ENCODE peak calls at places on chromosomes 5 and 9, in four cellular contexts. S, H, F and T are unnamed samples.

GRCh38 chr9:125396799-125397198 is 135.2 kb downstream of the GAPVD1 start:
- DNase-seq in S (no peak), H (no peak), F (no peak), T (no peak)

GRCh38 chr9:36289836-36290435 is 31.7 kb upstream of the GNE start:
- DNase-seq in S (no peak), H (no peak), F (no peak), T (no peak)

GRCh38 chr9:134972140-134972539 is 54.4 kb upstream of the FCN1 start:
- DNase-seq in S (no peak), H (no peak), F (no peak), T (peak)

GRCh38 chr9:80649496-80649895 is 1039.9 kb downstream of the TLE1 start:
- DNase-seq in S (no peak), H (no peak), F (no peak), T (no peak)

GRCh38 chr5:74801197-74801596 is 34.1 kb downstream of the NSA2 start:
- DNase-seq in S (no peak), H (no peak), F (no peak), T (no peak)

GRCh38 chr9:108972626-108973209 is 38.5 kb downstream of the ABITRAM start:
- DNase-seq in S (no peak), H (no peak), F (no peak), T (no peak)

GRCh38 chr9:29514862-29515261 is 1941.6 kb upstream of the C9orf72 start:
- DNase-seq in S (no peak), H (no peak), F (no peak), T (no peak)

GRCh38 chr5:68424799-68425537 is 209.4 kb downstream of the PIK3R1 start:
- DNase-seq in S (peak), H (peak), F (peak), T (no peak)

GRCh38 chr9:87685871-87686519 is 39.9 kb upstream of the CTSL start:
- DNase-seq in S (no peak), H (no peak), F (peak), T (no peak)

GRCh38 chr9:71681708-71682268 is 86.5 kb downstream of the CEMIP2 start:
- DNase-seq in S (peak), H (no peak), F (no peak), T (no peak)

GRCh38 chr5:174312270-174312617 is 266.7 kb downstream of the NSG2 start:
- DNase-seq in S (no peak), H (no peak), F (no peak), T (no peak)

GRCh38 chr5:37951946-37952721 is 112.3 kb upstream of the GDNF start:
- DNase-seq in S (no peak), H (no peak), F (no peak), T (no peak)

GRCh38 chr5:8839361-8840055 is 706.4 kb downstream of the SEMA5A start:
- DNase-seq in S (no peak), H (no peak), F (no peak), T (no peak)

GRCh38 chr5:171386861-171387254 is 791 bp upstream of the NPM1 start:
- DNase-seq in S (no peak), H (no peak), F (no peak), T (peak)

GRCh38 chr5:157109744-157110143 is 900 bp upstream of the HAVCR2 start:
- DNase-seq in S (no peak), H (peak), F (peak), T (no peak)

GRCh38 chr9:109652112-109652511 is 127.9 kb upstream of the PALM2AKAP2 start:
- DNase-seq in S (peak), H (no peak), F (no peak), T (no peak)

GRCh38 chr9:127778280-127779135 is at the start of gene SH2D3C:
- DNase-seq in S (no peak), H (peak), F (peak), T (no peak)

GRCh38 chr5:127561254-127561653 is 43.8 kb downstream of the PRRC1 start:
- DNase-seq in S (peak), H (no peak), F (no peak), T (no peak)

GRCh38 chr9:77022783-77023440 is 3.5 kb downstream of the FOXB2 start:
- DNase-seq in S (no peak), H (no peak), F (no peak), T (peak)

GRCh38 chr5:168128556-168128955 is 162.9 kb upstream of the WWC1 start:
- DNase-seq in S (no peak), H (no peak), F (no peak), T (no peak)

GRCh38 chr5:68740204-68740910 is 353.5 kb upstream of the SLC30A5 start:
- DNase-seq in S (no peak), H (no peak), F (no peak), T (no peak)

GRCh38 chr9:127980056-127980705 is 608 bp downstream of the EEIG1 start:
- DNase-seq in S (peak), H (peak), F (no peak), T (no peak)

GRCh38 chr9:81588148-81588874 is 101.0 kb downstream of the TLE1 start:
- DNase-seq in S (no peak), H (no peak), F (no peak), T (no peak)

GRCh38 chr9:36837431-36838405 is 196.3 kb downstream of the PAX5 start:
- DNase-seq in S (no peak), H (no peak), F (no peak), T (no peak)

GRCh38 chr5:58002318-58002717 is 457.6 kb downstream of the PLK2 start:
- DNase-seq in S (peak), H (no peak), F (no peak), T (no peak)

GRCh38 chr9:135254176-135255032 is 166.9 kb downstream of the OLFM1 start:
- DNase-seq in S (no peak), H (no peak), F (no peak), T (no peak)

GRCh38 chr9:82363236-82363635 is 374.7 kb downstream of the SPATA31D1 start:
- DNase-seq in S (no peak), H (no peak), F (no peak), T (no peak)

GRCh38 chr5:32791536-32792240 is 80.6 kb downstream of the NPR3 start:
- DNase-seq in S (no peak), H (no peak), F (no peak), T (no peak)

GRCh38 chr5:32790411-32790951 is 79.4 kb downstream of the NPR3 start:
- DNase-seq in S (peak), H (no peak), F (no peak), T (no peak)

DNA sequence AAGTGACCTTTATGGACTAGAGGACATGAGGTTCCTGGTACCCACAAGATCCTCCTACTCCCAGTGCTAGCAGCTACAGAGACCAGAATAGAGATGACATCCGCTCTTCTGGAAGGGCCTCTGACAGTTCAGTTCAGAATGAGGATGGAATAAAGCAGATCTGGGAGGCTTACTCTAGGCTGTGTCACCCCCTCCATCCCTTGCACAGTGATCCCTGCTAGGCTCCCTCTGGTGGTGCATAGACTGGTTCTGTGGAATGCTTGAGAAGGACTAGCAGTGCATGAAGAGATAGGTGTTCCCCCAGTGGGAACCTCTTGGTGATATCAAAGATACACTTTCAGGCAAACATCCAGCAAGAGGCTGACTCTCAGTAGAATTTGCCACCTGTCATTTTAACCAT is 83.0 kb downstream of the NPR3 start:
- DNase-seq in S (no peak), H (no peak), F (no peak), T (no peak)
- TF ChIP-seq CTCF in S (peak), H (no peak), F (no peak), T (no peak)

DNA sequence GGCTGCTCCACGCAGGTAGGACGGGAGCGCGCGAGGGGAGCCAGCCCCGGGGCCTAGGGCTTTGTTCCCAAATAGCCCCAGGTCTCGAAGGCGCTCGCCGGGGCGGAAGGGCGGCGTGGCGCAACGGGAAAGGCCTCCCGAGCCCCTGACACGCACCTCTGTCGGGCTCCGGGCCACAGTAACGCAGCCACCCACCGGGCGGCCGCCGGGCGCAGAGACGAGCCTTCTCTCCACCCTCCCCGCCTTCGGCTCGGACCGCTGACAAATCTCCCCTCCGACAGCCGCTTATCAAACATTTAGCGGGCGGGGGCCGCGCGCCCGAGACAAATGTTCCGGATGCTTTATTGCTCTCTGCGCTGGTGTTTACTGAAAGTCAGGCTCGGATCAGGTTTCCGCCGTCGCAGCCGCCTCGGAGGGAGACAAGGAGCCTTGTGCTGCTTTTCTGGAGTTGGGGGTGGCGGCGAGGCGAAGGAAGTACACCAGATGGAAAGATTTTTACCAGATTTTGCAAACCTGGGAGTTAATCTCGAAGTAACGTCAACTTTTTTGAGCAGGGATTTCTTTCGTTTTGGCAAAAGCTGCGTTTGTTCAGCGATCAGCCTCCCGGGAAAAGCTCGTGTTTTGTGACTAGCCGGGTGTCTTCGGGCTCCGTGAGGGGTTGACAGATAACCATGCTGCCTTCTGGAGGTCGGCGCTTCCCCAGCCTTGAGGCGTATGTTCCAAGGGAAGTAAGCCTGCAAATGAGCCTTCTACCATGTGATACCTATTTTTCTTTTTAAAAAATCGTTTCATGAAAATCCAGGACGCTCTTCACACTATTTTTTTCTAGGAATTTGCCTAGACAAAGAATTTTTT is 956 bp downstream of the RGMB start:
- DNase-seq in S (peak), H (peak), F (no peak), T (peak)
- TF ChIP-seq CTCF in S (no peak), H (no peak), F (no peak), T (no peak)

GRCh38 chr5:135244620-135245021 is 154.4 kb downstream of the MACROH2A1 start:
- DNase-seq in S (no peak), H (no peak), F (no peak), T (no peak)
- TF ChIP-seq CTCF in S (no peak), H (no peak), F (no peak), T (no peak)

DNA sequence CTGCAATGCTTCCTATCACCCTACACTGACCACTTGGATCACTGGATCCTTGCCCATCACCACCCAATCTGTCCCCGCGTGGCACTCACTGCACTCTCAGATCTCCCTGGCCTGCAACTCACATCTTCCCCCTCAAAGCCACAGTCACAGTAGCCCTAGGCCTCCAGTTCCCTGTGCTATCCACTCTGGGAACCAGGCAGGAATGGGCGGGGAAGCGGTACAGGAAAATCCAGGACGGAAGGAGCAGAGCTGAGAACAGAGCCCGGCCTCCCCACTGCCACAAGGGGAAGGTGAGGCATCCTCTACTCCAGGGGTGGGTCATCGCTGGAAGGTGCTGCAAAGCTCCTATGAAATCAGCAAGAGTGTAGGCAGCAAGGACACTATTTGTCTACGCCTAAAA is 102.6 kb downstream of the ESM1 start:
- DNase-seq in S (no peak), H (no peak), F (no peak), T (no peak)
- TF ChIP-seq CTCF in S (no peak), H (no peak), F (no peak), T (no peak)

GRCh38 chr5:347712-348284 is 26.3 kb downstream of the AHRR start:
- DNase-seq in S (no peak), H (no peak), F (no peak), T (no peak)

GRCh38 chr5:351911-352225 is 30.4 kb downstream of the AHRR start:
- DNase-seq in S (no peak), H (no peak), F (no peak), T (no peak)

GRCh38 chr5:348726-349125 is 27.2 kb downstream of the AHRR start:
- DNase-seq in S (no peak), H (no peak), F (no peak), T (no peak)

GRCh38 chr5:351084-351910 is 29.8 kb downstream of the AHRR start:
- DNase-seq in S (no peak), H (no peak), F (no peak), T (no peak)

GRCh38 chr5:350355-350754 is 28.8 kb downstream of the AHRR start:
- DNase-seq in S (no peak), H (no peak), F (no peak), T (no peak)
- TF ChIP-seq CTCF in S (peak), H (peak), F (no peak), T (no peak)

GRCh38 chr5:177592010-177592834 is at the start of gene TMED9:
- DNase-seq in S (peak), H (peak), F (peak), T (peak)
- TF ChIP-seq CTCF in S (peak), H (no peak), F (no peak), T (no peak)

GRCh38 chr5:65483474-65484346 is 2.0 kb upstream of the ADAMTS6 start:
- DNase-seq in S (peak), H (peak), F (no peak), T (no peak)
- TF ChIP-seq CTCF in S (peak), H (peak), F (no peak), T (peak)

DNA sequence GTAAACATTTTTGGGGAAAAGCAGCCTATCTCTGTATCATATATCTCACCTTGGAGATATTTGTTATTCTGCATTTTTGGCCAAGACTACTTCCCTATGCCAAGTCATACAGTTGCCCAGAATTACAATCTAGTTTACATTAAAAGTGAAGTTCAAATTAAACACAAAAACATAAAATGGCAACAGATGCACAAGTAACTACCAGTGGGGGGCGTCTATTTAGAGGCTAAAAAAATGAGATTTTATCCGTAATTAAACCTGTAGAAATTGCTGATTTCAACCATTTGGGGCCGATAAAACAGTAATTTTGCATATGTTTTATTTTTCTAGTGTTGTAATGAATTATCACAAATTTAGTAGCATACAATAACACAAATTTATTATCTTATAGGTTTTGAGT is 787.1 kb upstream of the CHD1 start:
- DNase-seq in S (no peak), H (no peak), F (no peak), T (no peak)
- TF ChIP-seq CTCF in S (no peak), H (no peak), F (no peak), T (no peak)